ENCODE peak calls at places on chromosome 12, in four cellular contexts. One of them, this sample, is unnamed.

GRCh38 chr12:100820314-100820713 is 25.7 kb downstream of the ANO4 start:
- DNase-seq in T-helper 1 cell: no peak
- DNase-seq in NCI-H1694: no peak
- DNase-seq in GM23338: no peak
- DNase-seq in this sample: no peak

GRCh38 chr12:102009796-102010195 is 52.0 kb downstream of the WASHC3 start:
- DNase-seq in NCI-H1694: no peak
- DNase-seq in T-helper 1 cell: no peak
- DNase-seq in GM23338: no peak
- DNase-seq in this sample: no peak

GRCh38 chr12:12736759-12737676 is 19.9 kb downstream of the CDKN1B start:
- DNase-seq in GM23338: peak
- DNase-seq in NCI-H1694: peak
- DNase-seq in T-helper 1 cell: peak
- DNase-seq in this sample: peak

GRCh38 chr12:21453312-21453852 is 15.9 kb downstream of the PYROXD1 start:
- DNase-seq in GM23338: no peak
- DNase-seq in T-helper 1 cell: peak
- DNase-seq in NCI-H1694: no peak
- DNase-seq in this sample: no peak

GRCh38 chr12:52794479-52795331 is 1.2 kb downstream of the KRT3 start:
- DNase-seq in NCI-H1694: no peak
- DNase-seq in GM23338: no peak
- DNase-seq in T-helper 1 cell: no peak
- DNase-seq in this sample: peak

GRCh38 chr12:128853321-128854197 is at the start of gene GLT1D1:
- DNase-seq in NCI-H1694: no peak
- DNase-seq in GM23338: peak
- DNase-seq in T-helper 1 cell: no peak
- DNase-seq in this sample: no peak

GRCh38 chr12:43965899-43966298 is 130.0 kb downstream of the TMEM117 start:
- DNase-seq in NCI-H1694: no peak
- DNase-seq in GM23338: no peak
- DNase-seq in T-helper 1 cell: no peak
- DNase-seq in this sample: no peak

GRCh38 chr12:102690267-102690666 is 209.9 kb upstream of the IGF1 start:
- DNase-seq in GM23338: no peak
- DNase-seq in T-helper 1 cell: no peak
- DNase-seq in NCI-H1694: no peak
- DNase-seq in this sample: no peak

GRCh38 chr12:95547522-95548055 is 3.7 kb downstream of the USP44 start:
- DNase-seq in T-helper 1 cell: peak
- DNase-seq in GM23338: peak
- DNase-seq in NCI-H1694: no peak
- DNase-seq in this sample: no peak

GRCh38 chr12:96989916-96990315 is 82.9 kb downstream of the NEDD1 start:
- DNase-seq in T-helper 1 cell: no peak
- DNase-seq in NCI-H1694: no peak
- DNase-seq in GM23338: peak
- DNase-seq in this sample: no peak

GRCh38 chr12:59698599-59698998 is 102.8 kb downstream of the SLC16A7 start:
- DNase-seq in T-helper 1 cell: no peak
- DNase-seq in NCI-H1694: no peak
- DNase-seq in GM23338: no peak
- DNase-seq in this sample: no peak

This sample was measured in SJSA1.